ENCODE peak calls at places on chromosomes 7 and 10, in four cellular contexts. Y is SK-N-SH, G is AG04450, R is sigmoid colon. X is an unnamed sample.

GRCh38 chr7:152504816-152505215 is 69.0 kb upstream of the KMT2C start:
- DNase-seq in Y (no peak), G (no peak), R (no peak), X (no peak)

GRCh38 chr10:14397069-14397468 is 66.3 kb upstream of the FRMD4A start:
- DNase-seq in Y (peak), G (peak), R (no peak), X (no peak)

GRCh38 chr10:94112321-94112720 is 118.6 kb downstream of the PLCE1 start:
- DNase-seq in Y (no peak), G (no peak), R (no peak), X (no peak)

GRCh38 chr10:107865691-107866090 is 701.2 kb upstream of the SORCS1 start:
- DNase-seq in Y (no peak), G (no peak), R (no peak), X (no peak)

GRCh38 chr7:49295136-49295535 is 370.8 kb downstream of the CDC14C start:
- DNase-seq in Y (no peak), G (no peak), R (no peak), X (no peak)

GRCh38 chr7:55043691-55044090 is 24.9 kb downstream of the EGFR start:
- DNase-seq in Y (no peak), G (no peak), R (no peak), X (no peak)

GRCh38 chr7:2044311-2044882 is 188.3 kb downstream of the MAD1L1 start:
- DNase-seq in Y (no peak), G (no peak), R (peak), X (no peak)

GRCh38 chr7:130345106-130345505 is 490 bp downstream of the CPA5 start:
- DNase-seq in Y (no peak), G (no peak), R (no peak), X (no peak)

DNA sequence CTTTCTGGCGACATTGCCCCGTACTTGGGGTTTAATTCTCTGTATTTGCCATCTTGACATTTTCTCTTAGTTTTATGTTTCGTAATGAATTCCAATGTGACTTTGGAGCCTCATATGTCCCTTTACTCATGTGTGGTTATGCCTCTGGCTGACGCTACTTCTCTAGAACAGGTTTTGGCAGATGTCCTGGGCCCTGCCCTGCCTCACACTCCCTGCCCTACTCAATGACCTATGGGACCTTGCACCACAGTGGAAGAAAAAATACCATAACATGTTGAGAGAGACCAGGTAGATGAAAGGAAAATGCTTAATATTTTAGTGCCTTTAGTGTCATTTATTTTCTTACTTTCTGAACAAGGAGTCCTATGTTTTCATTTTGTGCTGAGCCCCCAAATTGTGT is 400.5 kb downstream of the TFEC start:
- DNase-seq in Y (no peak), G (no peak), R (no peak), X (no peak)
- TF ChIP-seq CTCF in Y (no peak), G (no peak), R (no peak), X (no peak)

GRCh38 chr7:519974-520458 is 370 bp upstream of the PDGFA start:
- DNase-seq in Y (peak), G (no peak), R (peak), X (peak)
- TF ChIP-seq CTCF in Y (no peak), G (peak), R (no peak), X (no peak)

DNA sequence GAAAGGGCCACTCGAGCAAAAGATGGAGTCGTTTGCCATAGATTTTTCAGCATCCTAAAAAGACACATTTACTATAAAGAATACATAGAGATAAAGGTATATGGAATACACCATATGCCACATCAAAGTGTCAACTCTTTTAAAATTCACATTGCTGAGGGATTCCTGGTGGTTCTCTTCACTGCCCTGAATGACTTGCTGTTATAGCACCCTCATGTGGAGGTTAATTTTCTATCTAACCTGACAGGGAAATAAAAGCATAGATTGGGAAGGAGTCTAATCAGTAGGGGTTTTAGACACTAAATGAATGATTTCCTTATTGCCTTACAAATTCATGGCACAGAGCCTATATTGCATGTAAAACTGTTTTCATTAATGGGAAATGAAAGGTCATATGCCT is 25.9 kb downstream of the DNAH11 start:
- DNase-seq in Y (peak), G (no peak), R (no peak), X (no peak)
- TF ChIP-seq CTCF in Y (peak), G (no peak), R (no peak), X (no peak)

GRCh38 chr7:157876469-157877285 is 539.9 kb downstream of the DNAJB6 start:
- DNase-seq in Y (no peak), G (no peak), R (no peak), X (no peak)

GRCh38 chr7:157873664-157874063 is 536.9 kb downstream of the DNAJB6 start:
- DNase-seq in Y (no peak), G (no peak), R (no peak), X (no peak)

GRCh38 chr7:157874870-157875229 is 538.0 kb downstream of the DNAJB6 start:
- DNase-seq in Y (no peak), G (no peak), R (no peak), X (no peak)

GRCh38 chr7:157874208-157874816 is 537.5 kb downstream of the DNAJB6 start:
- DNase-seq in Y (no peak), G (no peak), R (no peak), X (no peak)

GRCh38 chr7:157875230-157876179 is 538.7 kb downstream of the DNAJB6 start:
- DNase-seq in Y (peak), G (no peak), R (no peak), X (no peak)
- TF ChIP-seq CTCF in Y (no peak), G (no peak), R (no peak), X (no peak)

GRCh38 chr7:120819861-120820260 is 38.1 kb downstream of the TSPAN12 start:
- DNase-seq in Y (no peak), G (no peak), R (no peak), X (no peak)
- TF ChIP-seq CTCF in Y (no peak), G (no peak), R (no peak), X (no peak)

GRCh38 chr10:52654201-52654600 is 118.4 kb downstream of the MBL2 start:
- DNase-seq in Y (no peak), G (no peak), R (no peak), X (no peak)

GRCh38 chr10:52650873-52651272 is 121.7 kb downstream of the MBL2 start:
- DNase-seq in Y (no peak), G (no peak), R (no peak), X (no peak)

GRCh38 chr10:52652431-52653220 is 120.0 kb downstream of the MBL2 start:
- DNase-seq in Y (no peak), G (no peak), R (no peak), X (no peak)

GRCh38 chr10:52653221-52653501 is 119.4 kb downstream of the MBL2 start:
- DNase-seq in Y (no peak), G (no peak), R (no peak), X (no peak)

DNA sequence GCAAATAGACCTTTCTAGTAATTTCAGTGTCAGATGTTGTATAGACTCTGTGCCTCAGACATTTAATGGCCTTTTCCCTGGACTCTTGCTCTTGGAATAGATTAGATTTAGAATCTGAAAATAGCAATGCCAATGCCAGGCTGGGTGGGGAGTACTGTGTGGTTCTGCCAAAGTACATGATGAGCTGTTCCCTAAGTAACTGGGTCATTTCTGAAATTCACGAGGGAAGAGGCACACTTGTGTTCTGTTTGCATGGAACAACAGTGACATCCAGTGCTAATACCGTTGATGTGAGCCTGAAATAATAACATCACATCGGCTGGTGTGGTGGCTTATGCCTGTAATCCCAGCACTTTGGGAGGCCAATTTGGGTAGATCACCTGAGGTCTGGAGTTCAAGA is 119.1 kb downstream of the MBL2 start:
- DNase-seq in Y (peak), G (no peak), R (no peak), X (no peak)
- TF ChIP-seq CTCF in Y (peak), G (no peak), R (no peak), X (no peak)

DNA sequence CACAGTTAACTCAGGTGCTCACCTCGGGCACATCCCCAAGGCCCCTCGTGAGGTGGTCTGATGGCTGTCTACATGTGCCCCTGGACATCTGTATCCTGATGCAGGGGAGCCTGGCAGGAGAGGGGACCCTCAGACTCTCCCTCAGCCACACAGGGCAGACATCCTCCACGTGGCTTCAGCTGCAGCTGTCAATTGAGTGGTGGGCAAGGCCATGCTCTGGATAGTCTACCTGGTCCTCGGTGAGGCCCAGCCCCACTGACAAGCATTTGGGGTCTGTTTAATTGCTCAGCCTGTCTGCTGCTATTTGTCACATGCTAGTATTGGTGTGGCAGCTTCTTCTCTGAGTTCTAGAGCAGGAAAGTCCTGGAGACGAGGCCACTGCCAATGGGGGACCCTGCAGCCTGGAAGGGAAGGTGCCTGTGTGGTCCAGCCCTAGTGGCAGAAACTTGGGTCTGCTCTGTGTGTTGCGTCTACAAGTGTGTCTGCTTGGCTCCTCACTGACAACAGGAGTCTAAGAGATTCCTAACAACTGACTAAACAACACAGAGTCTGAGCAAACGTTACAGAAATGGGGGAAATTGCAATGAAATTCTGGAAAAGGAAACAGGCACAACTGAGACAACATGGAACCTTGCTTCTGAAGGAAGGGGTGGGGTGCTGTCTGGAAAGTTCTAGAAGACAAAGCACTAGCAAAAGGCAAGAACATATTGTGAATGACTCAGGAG is 59.3 kb upstream of the IGFBP3 start:
- DNase-seq in Y (no peak), G (no peak), R (no peak), X (no peak)
- TF ChIP-seq CTCF in Y (peak), G (peak), R (no peak), X (no peak)

GRCh38 chr10:84214612-84215235 is 10.6 kb downstream of the LRIT2 start:
- DNase-seq in Y (peak), G (no peak), R (no peak), X (peak)
- TF ChIP-seq CTCF in Y (peak), G (peak), R (no peak), X (peak)